ENCODE peak calls at places on chromosomes 1 and 21, in five cellular contexts. One of them, this sample, is unnamed. For H3K36me3, the result is how much of the 10 kb centered on the place peaks cover.

GRCh38 chr1:19739628-19740027 is 60.1 kb downstream of the TMCO4 start:
- DNase-seq in spleen: no peak
- DNase-seq in cardiac muscle cell: no peak
- DNase-seq in breast epithelium: no peak
- DNase-seq in fibroblast of lung: no peak
- DNase-seq in this sample: peak

GRCh38 chr1:55129194-55129728 is 85.9 kb downstream of the USP24 start:
- DNase-seq in spleen: no peak
- DNase-seq in cardiac muscle cell: peak
- DNase-seq in breast epithelium: no peak
- DNase-seq in fibroblast of lung: peak
- DNase-seq in this sample: no peak

GRCh38 chr21:25806053-25806452 is 71.3 kb downstream of the GABPA start:
- DNase-seq in spleen: no peak
- DNase-seq in cardiac muscle cell: no peak
- DNase-seq in breast epithelium: no peak
- DNase-seq in fibroblast of lung: no peak
- DNase-seq in this sample: peak

GRCh38 chr1:37478890-37479254 is 4.5 kb downstream of the ZC3H12A start:
- DNase-seq in spleen: no peak
- DNase-seq in cardiac muscle cell: peak
- DNase-seq in breast epithelium: no peak
- DNase-seq in fibroblast of lung: peak
- DNase-seq in this sample: peak

GRCh38 chr1:234722904-234723588 is 113.1 kb upstream of the IRF2BP2 start:
- DNase-seq in spleen: peak
- DNase-seq in cardiac muscle cell: peak
- DNase-seq in breast epithelium: peak
- DNase-seq in fibroblast of lung: peak
- DNase-seq in this sample: peak

GRCh38 chr1:163406787-163407186 is 85.0 kb downstream of the NUF2 start:
- DNase-seq in spleen: no peak
- DNase-seq in cardiac muscle cell: no peak
- DNase-seq in breast epithelium: no peak
- DNase-seq in fibroblast of lung: no peak
- DNase-seq in this sample: no peak

GRCh38 chr1:184775329-184775728 is 20.7 kb upstream of the EDEM3 start:
- DNase-seq in spleen: no peak
- DNase-seq in cardiac muscle cell: no peak
- DNase-seq in breast epithelium: no peak
- DNase-seq in fibroblast of lung: no peak
- DNase-seq in this sample: no peak

GRCh38 chr1:1197551-1198422 is 8.6 kb downstream of the TNFRSF18 start:
- DNase-seq in spleen: peak
- DNase-seq in cardiac muscle cell: no peak
- DNase-seq in breast epithelium: no peak
- DNase-seq in fibroblast of lung: no peak
- DNase-seq in this sample: no peak

GRCh38 chr1:58412071-58412580 is 134.4 kb downstream of the OMA1 start:
- DNase-seq in spleen: no peak
- DNase-seq in cardiac muscle cell: peak
- DNase-seq in breast epithelium: no peak
- DNase-seq in fibroblast of lung: peak
- DNase-seq in this sample: peak

GRCh38 chr1:36306210-36306901 is at the start of gene SH3D21:
- DNase-seq in spleen: peak
- DNase-seq in cardiac muscle cell: peak
- DNase-seq in breast epithelium: peak
- DNase-seq in fibroblast of lung: no peak
- DNase-seq in this sample: peak

GRCh38 chr1:165807613-165808012 is 19.8 kb upstream of the UCK2 start:
- DNase-seq in spleen: no peak
- DNase-seq in cardiac muscle cell: peak
- DNase-seq in breast epithelium: no peak
- DNase-seq in fibroblast of lung: no peak
- DNase-seq in this sample: no peak

GRCh38 chr21:42433946-42434551 is 30.3 kb downstream of the UBASH3A start:
- DNase-seq in spleen: peak
- DNase-seq in cardiac muscle cell: no peak
- DNase-seq in breast epithelium: no peak
- DNase-seq in fibroblast of lung: no peak
- DNase-seq in this sample: peak

GRCh38 chr1:14787604-14788003 is 189.1 kb downstream of the KAZN start:
- DNase-seq in spleen: peak
- DNase-seq in cardiac muscle cell: no peak
- DNase-seq in breast epithelium: no peak
- DNase-seq in fibroblast of lung: no peak
- DNase-seq in this sample: peak

GRCh38 chr1:109793486-109794318 is 30.0 kb upstream of the EPS8L3 start:
- DNase-seq in spleen: no peak
- DNase-seq in cardiac muscle cell: peak
- DNase-seq in breast epithelium: peak
- DNase-seq in fibroblast of lung: peak
- DNase-seq in this sample: peak

GRCh38 chr21:36929622-36930021 is 36.8 kb downstream of the HLCS start:
- DNase-seq in spleen: no peak
- DNase-seq in cardiac muscle cell: no peak
- DNase-seq in breast epithelium: no peak
- DNase-seq in fibroblast of lung: peak
- DNase-seq in this sample: peak

GRCh38 chr1:84300991-84301758 is at the start of gene SAMD13:
- DNase-seq in spleen: no peak
- DNase-seq in cardiac muscle cell: peak
- DNase-seq in breast epithelium: peak
- DNase-seq in fibroblast of lung: peak
- DNase-seq in this sample: peak

GRCh38 chr1:166384948-166385347 is 218.1 kb upstream of the FAM78B start:
- DNase-seq in spleen: no peak
- DNase-seq in cardiac muscle cell: no peak
- DNase-seq in breast epithelium: no peak
- DNase-seq in fibroblast of lung: no peak
- DNase-seq in this sample: no peak

GRCh38 chr1:5238351-5239123 is 584.1 kb downstream of the AJAP1 start:
- DNase-seq in spleen: no peak
- DNase-seq in cardiac muscle cell: no peak
- DNase-seq in breast epithelium: no peak
- DNase-seq in fibroblast of lung: no peak
- DNase-seq in this sample: no peak

GRCh38 chr1:32250893-32251716 is at the start of gene LCK:
- DNase-seq in spleen: peak
- DNase-seq in cardiac muscle cell: no peak
- DNase-seq in breast epithelium: no peak
- DNase-seq in fibroblast of lung: no peak
- DNase-seq in this sample: no peak

GRCh38 chr1:239786464-239786863 is 305.2 kb upstream of the FMN2 start:
- DNase-seq in spleen: no peak
- DNase-seq in cardiac muscle cell: no peak
- DNase-seq in breast epithelium: no peak
- DNase-seq in fibroblast of lung: no peak
- DNase-seq in this sample: no peak

GRCh38 chr1:21278898-21279819 is 11.1 kb downstream of the ECE1 start:
- DNase-seq in spleen: peak
- DNase-seq in cardiac muscle cell: no peak
- DNase-seq in breast epithelium: no peak
- DNase-seq in fibroblast of lung: peak
- DNase-seq in this sample: no peak

GRCh38 chr21:41418393-41418792 is 7.6 kb upstream of the MX1 start:
- DNase-seq in spleen: no peak
- DNase-seq in cardiac muscle cell: no peak
- DNase-seq in breast epithelium: no peak
- DNase-seq in fibroblast of lung: no peak
- DNase-seq in this sample: no peak

GRCh38 chr1:39639333-39640130 is at the start of gene HEYL:
- DNase-seq in spleen: peak
- DNase-seq in cardiac muscle cell: peak
- DNase-seq in breast epithelium: no peak
- DNase-seq in fibroblast of lung: peak
- DNase-seq in this sample: peak

GRCh38 chr1:208809876-208810275 is 565.7 kb upstream of the PLXNA2 start:
- DNase-seq in spleen: no peak
- DNase-seq in cardiac muscle cell: no peak
- DNase-seq in breast epithelium: no peak
- DNase-seq in fibroblast of lung: peak
- DNase-seq in this sample: peak

GRCh38 chr1:20472860-20473711 is 12.9 kb downstream of the CAMK2N1 start:
- DNase-seq in spleen: no peak
- DNase-seq in cardiac muscle cell: peak
- DNase-seq in breast epithelium: no peak
- DNase-seq in fibroblast of lung: peak
- DNase-seq in this sample: peak

GRCh38 chr1:31583995-31584868 is 7.9 kb downstream of the TINAGL1 start:
- DNase-seq in spleen: peak
- DNase-seq in cardiac muscle cell: peak
- DNase-seq in breast epithelium: no peak
- DNase-seq in fibroblast of lung: no peak
- DNase-seq in this sample: no peak

GRCh38 chr1:62487956-62488355 is 51.1 kb downstream of the USP1 start:
- DNase-seq in spleen: no peak
- DNase-seq in cardiac muscle cell: no peak
- DNase-seq in breast epithelium: no peak
- DNase-seq in fibroblast of lung: no peak
- DNase-seq in this sample: no peak

GRCh38 chr1:100896481-100896982 is 642 bp downstream of the SLC30A7 start:
- DNase-seq in spleen: no peak
- DNase-seq in cardiac muscle cell: peak
- DNase-seq in breast epithelium: no peak
- DNase-seq in fibroblast of lung: peak
- DNase-seq in this sample: peak

DNA sequence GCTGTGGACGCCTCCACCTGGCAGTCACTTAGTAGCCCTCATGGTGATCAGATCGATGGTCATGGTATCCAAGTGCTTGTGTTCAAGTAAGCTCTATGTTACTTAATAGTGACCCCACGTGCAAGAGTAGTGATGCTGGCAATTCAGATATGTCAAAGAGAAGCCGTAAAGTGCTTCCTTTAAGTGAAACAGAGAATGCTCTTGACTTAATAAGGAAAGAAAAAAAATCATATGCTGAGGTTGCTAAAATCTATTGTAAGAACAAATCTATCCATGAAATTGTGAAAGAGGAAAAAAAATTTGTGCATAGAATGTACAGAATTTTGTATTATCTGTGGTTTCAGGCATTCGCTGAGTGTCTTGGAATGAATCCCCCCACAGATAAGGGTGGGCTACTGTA is 113.9 kb downstream of the PEX14 start:
- DNase-seq in spleen: no peak
- DNase-seq in cardiac muscle cell: no peak
- DNase-seq in breast epithelium: no peak
- DNase-seq in fibroblast of lung: no peak
- DNase-seq in this sample: no peak
- H3K4me3 ChIP-seq in spleen: no peak
- H3K4me3 ChIP-seq in cardiac muscle cell: no peak
- H3K4me3 ChIP-seq in breast epithelium: no peak
- H3K4me3 ChIP-seq in fibroblast of lung: no peak
- H3K4me3 ChIP-seq in this sample: no peak

GRCh38 chr1:160427625-160428024 is 27.3 kb downstream of the VANGL2 start:
- DNase-seq in spleen: no peak
- DNase-seq in cardiac muscle cell: no peak
- DNase-seq in breast epithelium: no peak
- DNase-seq in fibroblast of lung: no peak
- DNase-seq in this sample: no peak
- H3K36me3 ChIP-seq in spleen: under half
- H3K36me3 ChIP-seq in cardiac muscle cell: under half
- H3K36me3 ChIP-seq in breast epithelium: under half
- H3K36me3 ChIP-seq in fibroblast of lung: under half
- H3K36me3 ChIP-seq in this sample: under half

GRCh38 chr1:27342778-27343638 is 1.2 kb downstream of the SYTL1 start:
- DNase-seq in spleen: peak
- DNase-seq in cardiac muscle cell: no peak
- DNase-seq in breast epithelium: peak
- DNase-seq in fibroblast of lung: no peak
- DNase-seq in this sample: peak
- H3K4me3 ChIP-seq in spleen: peak
- H3K4me3 ChIP-seq in cardiac muscle cell: no peak
- H3K4me3 ChIP-seq in breast epithelium: peak
- H3K4me3 ChIP-seq in fibroblast of lung: no peak
- H3K4me3 ChIP-seq in this sample: peak

DNA sequence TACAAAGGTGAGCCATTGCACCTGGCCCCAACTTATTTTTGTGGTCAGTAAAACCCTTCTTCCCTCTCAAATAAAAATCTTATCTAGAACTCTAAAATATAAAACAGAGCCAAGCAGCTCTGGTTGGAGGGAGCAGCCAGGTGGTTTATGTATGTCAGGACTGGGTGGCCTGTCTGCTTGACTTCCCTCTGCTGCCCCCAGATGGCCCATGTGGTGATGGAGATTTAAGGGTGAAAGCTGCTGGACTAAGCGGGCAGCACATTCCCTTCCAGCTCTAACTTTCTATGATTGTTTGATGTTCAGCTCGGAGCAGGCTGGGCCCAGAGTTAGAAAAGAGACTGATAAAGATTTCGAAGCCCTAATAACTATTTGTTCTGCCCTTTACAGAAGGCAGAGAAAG is 11.9 kb upstream of the PAQR6 start:
- DNase-seq in spleen: no peak
- DNase-seq in cardiac muscle cell: peak
- DNase-seq in breast epithelium: no peak
- DNase-seq in fibroblast of lung: no peak
- DNase-seq in this sample: no peak
- H3K36me3 ChIP-seq in spleen: half or more
- H3K36me3 ChIP-seq in cardiac muscle cell: half or more
- H3K36me3 ChIP-seq in breast epithelium: under half
- H3K36me3 ChIP-seq in fibroblast of lung: under half
- H3K36me3 ChIP-seq in this sample: under half

GRCh38 chr1:25809283-25809926 is 9.4 kb downstream of the SELENON start:
- DNase-seq in spleen: no peak
- DNase-seq in cardiac muscle cell: no peak
- DNase-seq in breast epithelium: no peak
- DNase-seq in fibroblast of lung: no peak
- DNase-seq in this sample: no peak

GRCh38 chr1:25809929-25810328 is 9.8 kb upstream of the MTFR1L start:
- DNase-seq in spleen: no peak
- DNase-seq in cardiac muscle cell: no peak
- DNase-seq in breast epithelium: no peak
- DNase-seq in fibroblast of lung: no peak
- DNase-seq in this sample: no peak

GRCh38 chr1:25811384-25812082 is 8.2 kb upstream of the MTFR1L start:
- DNase-seq in spleen: no peak
- DNase-seq in cardiac muscle cell: no peak
- DNase-seq in breast epithelium: no peak
- DNase-seq in fibroblast of lung: no peak
- DNase-seq in this sample: no peak

GRCh38 chr1:25808481-25809244 is 8.7 kb downstream of the SELENON start:
- DNase-seq in spleen: no peak
- DNase-seq in cardiac muscle cell: no peak
- DNase-seq in breast epithelium: no peak
- DNase-seq in fibroblast of lung: no peak
- DNase-seq in this sample: no peak

GRCh38 chr1:25810341-25811299 is 9.1 kb upstream of the MTFR1L start:
- DNase-seq in spleen: peak
- DNase-seq in cardiac muscle cell: peak
- DNase-seq in breast epithelium: peak
- DNase-seq in fibroblast of lung: no peak
- DNase-seq in this sample: peak
- H3K4me3 ChIP-seq in spleen: no peak
- H3K4me3 ChIP-seq in cardiac muscle cell: no peak
- H3K4me3 ChIP-seq in breast epithelium: no peak
- H3K4me3 ChIP-seq in fibroblast of lung: no peak
- H3K4me3 ChIP-seq in this sample: no peak